ENCODE peak calls at places on chromosome 11, in five cellular contexts. O, R, D, Q and T are unnamed samples. For H3K4me1, the result is how much of the 10 kb centered on the place peaks cover.

GRCh38 chr11:88301478-88302140 is 35.9 kb downstream of the CTSC start:
- DNase-seq in O (peak), R (no peak), D (no peak), Q (no peak), T (no peak)

GRCh38 chr11:19913893-19914249 is 201.2 kb downstream of the NAV2 start:
- DNase-seq in O (no peak), R (no peak), D (no peak), Q (no peak), T (no peak)

GRCh38 chr11:125408281-125408680 is 87.8 kb downstream of the FEZ1 start:
- DNase-seq in O (no peak), R (no peak), D (peak), Q (no peak), T (no peak)

GRCh38 chr11:134358165-134358852 is 26.5 kb downstream of the GLB1L2 start:
- DNase-seq in O (no peak), R (no peak), D (no peak), Q (no peak), T (no peak)

GRCh38 chr11:128690746-128691091 is 3.2 kb upstream of the FLI1 start:
- DNase-seq in O (no peak), R (no peak), D (no peak), Q (no peak), T (no peak)

GRCh38 chr11:58060535-58060934 is 29.8 kb downstream of the OR6Q1 start:
- DNase-seq in O (peak), R (no peak), D (no peak), Q (no peak), T (no peak)

GRCh38 chr11:130645164-130645859 is 196.9 kb downstream of the ADAMTS15 start:
- DNase-seq in O (no peak), R (no peak), D (no peak), Q (no peak), T (no peak)

GRCh38 chr11:95682552-95682951 is 107.0 kb downstream of the FAM76B start:
- DNase-seq in O (peak), R (no peak), D (no peak), Q (no peak), T (no peak)

GRCh38 chr11:9905562-9905961 is 241.7 kb downstream of the SWAP70 start:
- DNase-seq in O (peak), R (no peak), D (no peak), Q (no peak), T (no peak)

GRCh38 chr11:27757953-27758352 is 57.7 kb upstream of the BDNF start:
- DNase-seq in O (peak), R (no peak), D (no peak), Q (no peak), T (no peak)

GRCh38 chr11:82732348-82732733 is 1.3 kb downstream of the FAM181B start:
- DNase-seq in O (no peak), R (no peak), D (peak), Q (no peak), T (no peak)
- H3K27ac ChIP-seq in O (no peak), R (no peak), D (no peak), Q (peak), T (no peak)

GRCh38 chr11:64893194-64894069 is 15.0 kb upstream of the EHD1 start:
- DNase-seq in O (no peak), R (no peak), D (no peak), Q (no peak), T (no peak)

GRCh38 chr11:64892411-64892831 is 14.0 kb upstream of the EHD1 start:
- DNase-seq in O (no peak), R (no peak), D (no peak), Q (no peak), T (no peak)

GRCh38 chr11:64894812-64895452 is 16.5 kb upstream of the EHD1 start:
- DNase-seq in O (no peak), R (no peak), D (no peak), Q (no peak), T (no peak)

GRCh38 chr11:64892838-64893193 is 14.4 kb upstream of the EHD1 start:
- DNase-seq in O (no peak), R (no peak), D (no peak), Q (no peak), T (no peak)

GRCh38 chr11:64894070-64894811 is 15.8 kb upstream of the EHD1 start:
- DNase-seq in O (peak), R (peak), D (peak), Q (peak), T (peak)
- H3K4me1 ChIP-seq in O (under half), R (under half), D (under half), Q (under half), T (under half)

GRCh38 chr11:1854949-1855885 is 2.3 kb downstream of the LSP1 start:
- DNase-seq in O (no peak), R (peak), D (no peak), Q (no peak), T (no peak)

GRCh38 chr11:1852885-1853284 is at the start of gene LSP1:
- DNase-seq in O (no peak), R (peak), D (no peak), Q (no peak), T (no peak)

GRCh38 chr11:1854132-1854948 is 1.5 kb downstream of the LSP1 start:
- DNase-seq in O (no peak), R (peak), D (no peak), Q (no peak), T (no peak)

GRCh38 chr11:1852271-1852877 is 510 bp upstream of the LSP1 start:
- DNase-seq in O (no peak), R (no peak), D (no peak), Q (no peak), T (no peak)

DNA sequence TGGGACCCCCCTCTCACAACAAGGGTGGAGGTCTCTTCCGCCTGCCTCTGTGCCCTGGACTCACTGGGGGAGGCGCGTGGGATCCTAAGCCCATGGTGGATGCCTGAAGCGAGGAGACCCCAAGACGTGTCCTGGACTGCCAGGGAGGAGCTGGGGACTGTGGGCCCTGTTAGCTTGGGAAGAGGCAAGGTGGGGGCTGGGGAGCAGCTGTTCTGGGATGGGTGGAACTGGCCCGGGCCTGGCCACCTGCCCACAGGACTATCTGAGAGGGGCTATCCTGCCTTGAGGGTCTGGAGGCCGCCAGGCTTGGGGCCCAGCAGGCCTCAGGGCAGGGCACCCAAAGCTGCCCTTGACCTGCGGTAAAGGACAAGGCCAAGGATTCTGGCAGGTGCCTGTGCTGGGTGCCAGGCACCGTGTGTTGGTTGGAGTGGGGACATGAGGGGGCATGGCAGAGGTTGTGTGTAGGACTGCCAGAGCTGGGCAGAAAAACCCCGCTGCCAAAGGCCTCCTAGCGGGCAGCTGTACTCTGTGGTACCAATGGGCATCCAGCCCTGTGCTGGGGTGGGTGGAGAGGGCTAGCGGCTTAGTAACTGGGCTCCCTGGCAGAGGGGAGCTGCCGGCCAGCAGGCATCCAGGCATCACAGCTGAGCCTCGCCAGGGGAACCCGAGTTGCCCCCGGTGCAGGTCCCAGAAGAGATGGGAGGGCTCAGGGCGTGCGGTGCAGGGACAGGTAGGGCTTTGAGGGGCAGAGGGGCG is 670 bp downstream of the LSP1 start:
- DNase-seq in O (no peak), R (peak), D (no peak), Q (no peak), T (no peak)
- H3K4me3 ChIP-seq in O (no peak), R (peak), D (no peak), Q (peak), T (no peak)

GRCh38 chr11:59196777-59197176 is 15.9 kb downstream of the MPEG1 start:
- DNase-seq in O (no peak), R (no peak), D (no peak), Q (no peak), T (no peak)

GRCh38 chr11:59199546-59200420 is 12.9 kb downstream of the MPEG1 start:
- DNase-seq in O (no peak), R (no peak), D (no peak), Q (no peak), T (no peak)

GRCh38 chr11:59201376-59201775 is 11.4 kb downstream of the MPEG1 start:
- DNase-seq in O (no peak), R (no peak), D (no peak), Q (no peak), T (no peak)

GRCh38 chr11:59197990-59198389 is 14.7 kb downstream of the MPEG1 start:
- DNase-seq in O (peak), R (no peak), D (peak), Q (peak), T (no peak)

DNA sequence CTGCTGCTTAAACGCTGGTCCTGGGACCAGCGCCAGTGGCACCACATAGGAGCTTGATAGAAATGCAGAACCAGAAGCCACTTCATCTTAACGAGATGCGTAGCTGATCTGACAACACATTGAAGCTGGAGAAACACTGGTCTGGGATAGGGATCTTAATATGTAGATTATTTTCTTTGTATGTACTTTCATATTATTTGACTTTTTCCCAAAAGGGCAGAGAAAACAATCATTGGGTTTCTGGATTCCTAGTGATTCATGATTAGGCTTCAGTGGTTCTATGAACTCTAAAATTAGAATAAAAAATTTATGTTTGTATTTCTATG is 12.3 kb downstream of the MPEG1 start:
- DNase-seq in O (no peak), R (no peak), D (no peak), Q (no peak), T (no peak)
- H3K27ac ChIP-seq in O (no peak), R (no peak), D (no peak), Q (no peak), T (no peak)

GRCh38 chr11:843086-843704 is 543 bp downstream of the TSPAN4 start:
- DNase-seq in O (no peak), R (no peak), D (no peak), Q (no peak), T (no peak)
- H3K4me1 ChIP-seq in O (under half), R (under half), D (under half), Q (half or more), T (under half)

DNA sequence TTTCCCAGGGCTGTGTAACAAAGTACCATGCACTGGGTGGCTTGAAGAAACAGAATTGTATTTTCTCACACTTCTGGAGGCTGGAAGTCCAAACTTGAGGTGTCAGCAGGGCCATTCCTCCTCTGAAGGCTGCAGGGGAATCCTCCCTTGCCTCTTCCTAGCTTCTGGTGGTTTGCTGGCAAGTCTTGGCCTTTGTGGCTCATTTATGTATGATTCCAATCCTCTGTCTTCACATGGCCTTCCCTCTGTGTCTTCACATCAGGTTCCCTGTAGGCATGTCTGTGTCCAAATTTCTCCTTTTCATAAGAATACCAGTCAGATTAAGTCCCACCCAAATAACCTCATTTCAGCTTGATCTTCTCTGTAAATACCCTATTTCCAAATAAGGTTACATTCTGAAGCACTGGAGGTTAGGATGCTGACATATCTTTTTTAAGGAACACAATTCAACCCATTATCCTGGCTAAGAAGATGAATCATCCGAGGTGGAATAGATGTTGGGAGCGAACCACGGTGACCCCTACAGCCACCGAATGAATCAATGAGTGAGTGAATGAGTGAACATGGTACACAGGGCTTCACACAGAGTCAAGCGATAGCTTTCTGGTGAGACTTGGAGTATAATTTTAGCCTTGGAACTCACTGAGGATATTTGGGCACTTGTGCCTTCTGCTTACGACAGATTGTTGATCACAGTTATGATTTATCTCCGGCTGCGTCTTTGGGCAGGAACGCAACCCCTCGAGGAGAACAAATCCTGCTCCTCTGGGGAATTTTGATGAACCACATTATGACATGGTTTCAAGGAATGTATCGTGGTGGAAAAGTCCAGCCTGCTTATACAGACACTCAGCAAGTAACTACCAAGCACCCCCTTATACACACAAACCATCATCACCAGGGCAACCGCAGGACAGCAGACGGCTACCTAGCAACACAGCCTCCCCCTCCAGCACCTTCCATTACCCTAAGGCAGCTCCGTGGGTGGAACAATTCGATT is 34.3 kb upstream of the MICAL2 start:
- DNase-seq in O (peak), R (no peak), D (no peak), Q (no peak), T (no peak)
- H3K4me3 ChIP-seq in O (no peak), R (no peak), D (no peak), Q (no peak), T (no peak)

GRCh38 chr11:65492637-65493366 is 6.0 kb upstream of the MALAT1 start:
- DNase-seq in O (peak), R (no peak), D (peak), Q (peak), T (no peak)
- H3K27ac ChIP-seq in O (peak), R (peak), D (peak), Q (peak), T (no peak)

DNA sequence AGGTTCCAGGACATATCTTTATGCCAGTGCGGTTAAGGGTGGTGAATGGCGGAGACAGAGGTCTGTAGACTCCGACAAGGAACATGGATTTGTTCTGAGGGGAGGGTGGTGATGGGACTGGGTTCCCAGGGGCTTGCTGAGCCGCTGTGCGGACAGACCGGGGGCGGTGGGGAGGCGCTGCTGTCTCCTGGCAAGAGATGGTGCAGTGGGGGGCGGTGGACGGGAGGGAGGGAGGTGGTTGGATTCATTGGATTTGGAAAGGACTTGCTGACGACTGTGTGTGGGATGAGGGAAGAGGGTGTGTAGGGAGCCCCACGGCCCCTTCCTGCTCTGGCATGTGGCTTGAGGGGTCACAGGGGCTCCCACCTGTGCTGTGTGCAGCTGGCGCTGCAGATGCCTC is 43.2 kb downstream of the FLRT1 start:
- DNase-seq in O (no peak), R (no peak), D (no peak), Q (no peak), T (no peak)
- H3K4me1 ChIP-seq in O (under half), R (under half), D (under half), Q (under half), T (under half)

GRCh38 chr11:34345991-34346480 is 11.8 kb downstream of the ABTB2 start:
- DNase-seq in O (peak), R (no peak), D (no peak), Q (no peak), T (no peak)
- H3K4me3 ChIP-seq in O (no peak), R (no peak), D (no peak), Q (no peak), T (no peak)